ENCODE peak calls at places on chromosomes 6 and 20, in four cellular contexts. I is psoas muscle, N is aorta, B is mesendoderm. F is an unnamed sample.

GRCh38 chr20:49399329-49399728 is 83.1 kb downstream of the KCNB1 start:
- DNase-seq in I (peak; percentile 46), B (no peak), N (no peak), F (no peak)

GRCh38 chr6:86010915-86011786 is 368.5 kb upstream of the SYNCRIP start:
- DNase-seq in I (no peak), N (no peak), B (no peak), F (no peak)

GRCh38 chr6:123803456-123803861 is 206 bp upstream of the NKAIN2 start:
- DNase-seq in I (no peak), N (no peak), B (no peak), F (no peak)

GRCh38 chr20:36154696-36155628 is at the start of gene EPB41L1:
- DNase-seq in B (peak; percentile 42), N (peak; percentile 57), I (peak; percentile 24), F (peak; percentile 57)

GRCh38 chr6:27209659-27210269 is 37.7 kb upstream of the PRSS16 start:
- DNase-seq in N (no peak), I (no peak), B (peak; percentile 66), F (no peak)

GRCh38 chr6:165881812-165882211 is 218.8 kb upstream of the PDE10A start:
- DNase-seq in I (no peak), N (no peak), B (no peak), F (no peak)

GRCh38 chr20:2305946-2306345 is 10.1 kb downstream of the TGM3 start:
- DNase-seq in B (no peak), N (no peak), I (no peak), F (no peak)

GRCh38 chr20:34558320-34559202 is at the start of gene MAP1LC3A:
- DNase-seq in B (peak; percentile 96), N (peak; percentile 97), I (peak; percentile 95), F (peak; percentile 92)

GRCh38 chr6:120058410-120058809 is 708.8 kb upstream of the MAN1A1 start:
- DNase-seq in I (no peak), N (no peak), B (no peak), F (no peak)

GRCh38 chr6:130178692-130179091 is 44.1 kb downstream of the SAMD3 start:
- DNase-seq in N (no peak), B (peak; percentile 90), I (no peak), F (peak; percentile 28)

GRCh38 chr6:3205913-3206312 is 21.5 kb downstream of the TUBB2B start:
- DNase-seq in I (no peak), N (no peak), B (no peak), F (no peak)

GRCh38 chr20:57587989-57588377 is 27.1 kb downstream of the PCK1 start:
- DNase-seq in B (no peak), I (no peak), N (no peak), F (no peak)

GRCh38 chr6:146914563-146915483 is 289.4 kb upstream of the STXBP5 start:
- DNase-seq in I (peak; percentile 28), B (peak; percentile 67), N (peak; percentile 71), F (peak; percentile 89)

GRCh38 chr6:114611696-114612095 is 268.9 kb upstream of the HS3ST5 start:
- DNase-seq in I (no peak), N (no peak), B (no peak), F (no peak)

GRCh38 chr20:61909821-61910220 is 155.9 kb downstream of the TAF4 start:
- DNase-seq in N (no peak), B (no peak), I (no peak), F (no peak)

GRCh38 chr6:87287251-87287650 is 35.1 kb upstream of the SMIM8 start:
- DNase-seq in N (no peak), B (no peak), I (no peak), F (no peak)

GRCh38 chr20:16241911-16242310 is 331.3 kb downstream of the KIF16B start:
- DNase-seq in I (no peak), B (peak; percentile 36), N (no peak), F (peak; percentile 10)

GRCh38 chr6:90413867-90414266 is 117.2 kb upstream of the BACH2 start:
- DNase-seq in B (peak; percentile 88), N (peak; percentile 46), I (no peak), F (no peak)

GRCh38 chr6:25301358-25301757 is 22.2 kb downstream of the CARMIL1 start:
- DNase-seq in N (no peak), I (no peak), B (no peak), F (no peak)

GRCh38 chr6:92810913-92811312 is 608.4 kb downstream of the EPHA7 start:
- DNase-seq in I (no peak), B (peak; percentile 78), N (no peak), F (no peak)

GRCh38 chr6:127695108-127695507 is 118.1 kb downstream of the C6orf58 start:
- DNase-seq in N (no peak), B (no peak), I (no peak), F (no peak)

GRCh38 chr6:121105461-121105860 is 228.8 kb downstream of the TBC1D32 start:
- DNase-seq in B (peak; percentile 6), N (no peak), I (no peak), F (no peak)

GRCh38 chr6:141988327-141988726 is 144.4 kb upstream of the GJE1 start:
- DNase-seq in B (no peak), N (no peak), I (no peak), F (no peak)
- H3K27ac ChIP-seq in B (no peak overlapping the region), N (no peak overlapping the region), I (no peak overlapping the region), F (no peak overlapping the region)

GRCh38 chr6:95767897-95768463 is 190.6 kb downstream of the MANEA start:
- DNase-seq in N (no peak), B (no peak), I (no peak), F (no peak)

DNA sequence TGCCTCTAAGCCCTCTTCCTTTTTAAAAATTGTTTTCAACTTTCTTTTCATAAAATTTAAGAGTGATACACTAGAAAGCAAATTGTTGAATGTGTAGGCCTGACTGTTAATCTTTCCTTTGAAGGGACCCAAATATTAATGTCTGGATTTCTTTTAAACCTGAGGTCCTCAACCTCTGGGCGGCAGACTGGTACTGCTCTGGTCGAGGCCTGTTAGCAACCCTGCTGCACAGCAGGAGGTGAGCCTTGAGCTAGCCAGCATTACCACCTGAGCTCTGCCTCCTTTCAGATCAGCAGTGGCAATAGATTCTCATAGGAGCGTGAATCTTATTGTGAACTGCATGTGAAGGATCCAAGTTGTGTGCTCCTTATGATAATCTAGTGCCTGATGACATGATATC is 191.2 kb downstream of the MANEA start:
- DNase-seq in B (peak; percentile 63), I (no peak), N (no peak), F (no peak)
- H3K27ac ChIP-seq in B (no peak overlapping the region), I (no peak overlapping the region), N (no peak overlapping the region), F (no peak overlapping the region)

DNA sequence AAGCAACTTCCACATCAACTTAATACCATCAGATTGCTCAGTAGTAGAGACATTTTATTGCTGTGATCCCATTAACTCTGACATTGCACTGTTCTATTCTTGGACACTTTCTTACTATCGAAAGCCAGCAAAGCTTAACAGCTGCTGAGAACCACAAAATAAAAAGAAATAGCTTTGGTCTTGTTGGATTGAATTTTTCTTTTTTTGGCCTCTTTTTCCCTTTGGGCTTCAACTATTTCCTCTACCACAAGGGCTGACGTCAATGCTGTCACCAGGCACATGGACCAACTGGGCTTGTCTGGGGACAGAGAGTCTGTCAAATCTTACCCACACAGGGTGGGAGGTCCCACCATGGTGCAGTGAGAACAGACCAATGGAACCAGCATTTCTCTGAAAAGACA is 63.4 kb upstream of the ENPP5 start:
- DNase-seq in B (no peak), I (no peak), N (peak; percentile 46), F (no peak)
- H3K27ac ChIP-seq in B (no peak overlapping the region), I (peak overlapping the region; percentile 65), N (no peak overlapping the region), F (no peak overlapping the region)

GRCh38 chr6:31658158-31658688 is 2.4 kb downstream of the C6orf47 start:
- DNase-seq in B (no peak), I (no peak), N (no peak), F (no peak)
- H3K27ac ChIP-seq in B (no peak overlapping the region), I (peak overlapping the region; percentile 23), N (no peak overlapping the region), F (peak overlapping the region; percentile 2)

GRCh38 chr6:109023348-109023925 is 71.2 kb downstream of the SESN1 start:
- DNase-seq in N (no peak), B (no peak), I (no peak), F (no peak)

GRCh38 chr6:109024368-109024767 is 70.3 kb downstream of the SESN1 start:
- DNase-seq in N (no peak), B (no peak), I (no peak), F (no peak)

GRCh38 chr6:109024784-109025183 is 69.9 kb downstream of the SESN1 start:
- DNase-seq in N (no peak), B (peak; percentile 51), I (peak; percentile 21), F (no peak)

GRCh38 chr6:109019911-109020310 is 74.7 kb downstream of the SESN1 start:
- DNase-seq in N (no peak), B (peak; percentile 18), I (no peak), F (no peak)

GRCh38 chr6:109021870-109022269 is 72.8 kb downstream of the SESN1 start:
- DNase-seq in N (no peak), I (no peak), B (no peak), F (no peak)
- H3K27ac ChIP-seq in N (no peak overlapping the region), I (peak overlapping the region; percentile 75), B (no peak overlapping the region), F (no peak overlapping the region)

GRCh38 chr20:59146801-59147118 is 16.9 kb upstream of the ZNF831 start:
- DNase-seq in N (no peak), B (no peak), I (no peak), F (no peak)

GRCh38 chr20:59145247-59145925 is 18.2 kb upstream of the ZNF831 start:
- DNase-seq in B (no peak), N (no peak), I (no peak), F (no peak)

GRCh38 chr20:59144831-59145196 is 18.8 kb upstream of the ZNF831 start:
- DNase-seq in N (no peak), B (no peak), I (no peak), F (no peak)

GRCh38 chr20:59147197-59147596 is 16.4 kb upstream of the ZNF831 start:
- DNase-seq in N (no peak), B (no peak), I (no peak), F (no peak)

GRCh38 chr20:59145926-59146800 is 17.5 kb upstream of the ZNF831 start:
- DNase-seq in B (no peak), I (no peak), N (no peak), F (no peak)
- H3K27ac ChIP-seq in B (no peak overlapping the region), I (no peak overlapping the region), N (no peak overlapping the region), F (no peak overlapping the region)